ENCODE peak calls at places on chromosomes 11 and 22, in four cellular contexts. O, F, N and X are unnamed samples.

GRCh38 chr11:925158-925495 is 543 bp upstream of the AP2A2 start:
- DNase-seq in F (peak; percentile 89), N (no peak), O (no peak), X (no peak)

GRCh38 chr11:114773541-114774338 is 95.4 kb downstream of the NXPE2 start:
- DNase-seq in O (no peak), N (no peak), F (no peak), X (no peak)

GRCh38 chr11:2988361-2988762 is 3.8 kb downstream of the NAP1L4 start:
- DNase-seq in N (no peak), F (no peak), O (no peak), X (no peak)

GRCh38 chr11:129950319-129951034 is 52.2 kb downstream of the PRDM10 start:
- DNase-seq in O (no peak), N (peak; percentile 71), F (peak; percentile 74), X (no peak)

GRCh38 chr11:6568191-6568918 is 35.1 kb downstream of the RRP8 start:
- DNase-seq in N (peak; percentile 65), F (peak; percentile 53), O (no peak), X (no peak)

GRCh38 chr11:97269527-97269926 is 879.7 kb downstream of the JRKL start:
- DNase-seq in O (no peak), N (peak; percentile 9), F (no peak), X (no peak)

GRCh38 chr22:39177791-39178190 is 25.3 kb upstream of the CBX7 start:
- DNase-seq in O (no peak), N (peak; percentile 68), F (no peak), X (no peak)

GRCh38 chr11:66280428-66280827 is 2.5 kb downstream of the CNIH2 start:
- DNase-seq in N (no peak), F (no peak), O (no peak), X (no peak)

GRCh38 chr11:123519055-123519796 is 89.2 kb downstream of the GRAMD1B start:
- DNase-seq in N (peak; percentile 33), F (no peak), O (no peak), X (no peak)

GRCh38 chr11:313787-314547 is at the start of gene IFITM1:
- DNase-seq in F (peak; percentile 72), O (no peak), N (peak; percentile 62), X (no peak)

GRCh38 chr11:116687458-116688201 is 85.2 kb downstream of the BUD13 start:
- DNase-seq in O (no peak), F (no peak), N (no peak), X (no peak)

GRCh38 chr11:76086713-76087635 is 119.3 kb downstream of the WNT11 start:
- DNase-seq in N (peak; percentile 82), F (no peak), O (no peak), X (no peak)

GRCh38 chr11:70240337-70240736 is 30.2 kb upstream of the PPFIA1 start:
- DNase-seq in O (no peak), F (no peak), N (no peak), X (no peak)

GRCh38 chr11:30504468-30504867 is 81.7 kb downstream of the MPPED2 start:
- DNase-seq in N (no peak), F (no peak), O (no peak), X (no peak)

GRCh38 chr11:102874842-102875241 is at the start of gene MMP12:
- DNase-seq in O (no peak), F (no peak), N (no peak), X (no peak)

GRCh38 chr11:115005663-115006062 is 327.3 kb downstream of the NXPE2 start:
- DNase-seq in N (no peak), F (no peak), O (no peak), X (no peak)

GRCh38 chr22:46673205-46673604 is 53.0 kb downstream of the GRAMD4 start:
- DNase-seq in F (no peak), O (no peak), N (no peak), X (no peak)

GRCh38 chr11:65476632-65477270 is 22.1 kb upstream of the MALAT1 start:
- DNase-seq in F (peak; percentile 55), N (no peak), O (no peak), X (no peak)

GRCh38 chr11:65609711-65610110 is 4.3 kb downstream of the MAP3K11 start:
- DNase-seq in F (no peak), O (no peak), N (no peak), X (no peak)

GRCh38 chr11:73995247-73995646 is 12.6 kb upstream of the UCP2 start:
- DNase-seq in F (no peak), O (no peak), N (peak; percentile 16), X (no peak)

GRCh38 chr11:69348414-69349235 is 54.7 kb downstream of the MYEOV start:
- DNase-seq in O (no peak), N (no peak), F (no peak), X (no peak)

GRCh38 chr11:111983187-111983986 is 41.8 kb upstream of the DLAT start:
- DNase-seq in N (no peak), O (no peak), F (peak; percentile 84), X (no peak)

GRCh38 chr11:6433998-6434650 is 6.7 kb downstream of the HPX start:
- DNase-seq in N (no peak), F (no peak), O (no peak), X (no peak)

GRCh38 chr11:10818594-10818993 is 9.9 kb upstream of the EIF4G2 start:
- DNase-seq in N (peak; percentile 50), O (no peak), F (no peak), X (no peak)

GRCh38 chr22:37623075-37624016 is 14.7 kb downstream of the GGA1 start:
- DNase-seq in F (no peak), N (peak; percentile 62), O (peak; percentile 57), X (peak; percentile 66)

GRCh38 chr22:36081023-36081431 is 52.4 kb upstream of the RBFOX2 start:
- DNase-seq in O (no peak), N (peak; percentile 92), F (no peak), X (no peak)

GRCh38 chr11:68402355-68403031 is 58.1 kb upstream of the PPP6R3 start:
- DNase-seq in O (no peak), N (no peak), F (no peak), X (no peak)

GRCh38 chr11:10032991-10033390 is 261.0 kb downstream of the SBF2 start:
- DNase-seq in O (no peak), N (peak; percentile 45), F (no peak), X (no peak)

GRCh38 chr11:60872124-60872951 is 5.0 kb downstream of the ZP1 start:
- DNase-seq in O (no peak), N (peak; percentile 93), F (no peak), X (no peak)

GRCh38 chr11:46369458-46370152 is 11.9 kb upstream of the MDK start:
- DNase-seq in N (peak; percentile 80), F (peak; percentile 84), O (peak; percentile 75), X (no peak)

GRCh38 chr11:134579709-134580634 is 167.9 kb upstream of the B3GAT1 start:
- DNase-seq in F (no peak), N (no peak), O (no peak), X (no peak)

GRCh38 chr11:93917673-93918072 is 67.3 kb upstream of the VSTM5 start:
- DNase-seq in N (no peak), F (no peak), O (no peak), X (no peak)

GRCh38 chr11:93922830-93923229 is 72.4 kb upstream of the VSTM5 start:
- DNase-seq in O (no peak), F (no peak), N (no peak), X (no peak)

GRCh38 chr11:93921695-93922468 is 71.5 kb upstream of the VSTM5 start:
- DNase-seq in O (peak; percentile 30), F (no peak), N (peak; percentile 81), X (peak; percentile 37)
- TF ChIP-seq CTCF in O (peak; percentile 44), F (peak; percentile 46), N (peak; percentile 90), X (peak; percentile 71)

GRCh38 chr11:64086263-64086938 is 50.7 kb downstream of the FLRT1 start:
- DNase-seq in F (no peak), O (no peak), N (peak; percentile 7), X (no peak)
- TF ChIP-seq CTCF in F (no peak), O (no peak), N (no peak), X (no peak)

GRCh38 chr11:36326524-36327419 is 30.7 kb downstream of the PRR5L start:
- DNase-seq in O (no peak), N (no peak), F (no peak), X (no peak)
- TF ChIP-seq CTCF in O (no peak), N (no peak), F (no peak), X (no peak)

DNA sequence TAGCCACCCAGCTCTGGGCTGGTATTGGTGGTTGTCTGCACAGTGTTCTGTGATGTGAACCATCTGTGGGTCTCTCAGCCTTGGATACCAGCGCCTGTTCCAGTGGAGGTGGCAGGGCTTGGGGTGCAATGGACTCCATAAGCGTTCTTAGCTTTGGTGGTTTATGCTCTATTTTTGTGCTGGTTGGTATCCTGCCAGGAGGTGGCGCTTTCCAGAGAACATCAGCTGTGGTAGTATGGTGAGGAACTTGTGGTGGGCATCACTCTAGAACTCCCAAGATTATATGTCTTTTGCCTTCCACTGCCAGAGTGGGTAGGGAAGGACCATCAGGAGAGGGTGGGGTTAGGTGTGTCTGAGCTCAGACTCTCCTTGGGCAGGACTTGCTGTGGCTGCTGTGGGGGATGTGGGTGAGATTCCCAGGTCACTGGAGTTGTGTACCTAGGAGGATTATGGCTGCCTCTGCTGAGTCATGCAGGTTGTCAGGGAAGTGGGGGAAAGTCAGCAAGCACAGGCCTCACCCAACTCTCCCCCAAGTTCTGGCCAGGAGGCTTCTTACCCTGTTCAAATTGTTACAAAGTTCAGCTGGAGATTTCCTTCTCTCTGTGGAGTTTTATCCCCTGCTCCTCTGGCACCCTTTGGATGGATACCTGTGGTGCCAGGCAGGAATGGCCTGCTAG is 47.2 kb downstream of the MRGPRX2 start:
- DNase-seq in F (no peak), O (no peak), N (no peak), X (no peak)
- TF ChIP-seq CTCF in F (no peak), O (no peak), N (peak; percentile 19), X (peak; percentile 10)

DNA sequence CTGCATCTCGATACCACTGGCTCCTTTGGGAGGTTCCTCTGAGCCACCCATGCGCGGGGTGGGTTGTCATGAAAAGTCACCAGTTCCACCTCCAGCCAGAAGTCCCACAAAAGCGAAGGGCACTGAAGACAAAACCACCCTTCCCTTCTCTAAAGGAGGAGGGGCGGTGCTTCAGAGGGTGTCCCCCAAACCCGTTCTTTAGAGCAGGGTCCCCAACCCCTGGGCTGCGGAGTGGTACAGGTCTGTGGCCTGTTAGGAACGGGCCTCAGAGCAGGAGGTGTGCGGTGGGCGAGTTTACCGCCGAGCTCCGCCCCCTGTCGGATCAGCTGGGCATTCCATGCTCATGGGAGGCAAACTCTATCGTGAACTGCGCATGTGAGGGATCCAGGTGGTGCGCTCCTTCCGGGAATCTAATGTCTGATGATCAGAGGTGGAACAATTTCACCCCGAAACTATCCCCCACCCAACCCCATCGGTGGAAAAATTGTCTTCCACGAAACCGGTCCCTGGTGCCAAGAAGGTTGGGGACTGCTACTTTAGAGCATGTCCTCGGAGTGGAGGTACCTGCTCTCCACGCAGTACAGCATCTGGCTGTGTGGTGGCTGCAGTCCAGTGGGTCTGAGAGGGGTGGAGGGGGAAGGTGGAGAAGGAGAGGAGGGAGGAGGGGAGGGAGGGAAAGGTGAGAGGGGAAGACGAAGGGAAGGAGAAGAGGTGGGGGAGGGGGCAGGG is 72.9 kb upstream of the SEPTIN5 start:
- DNase-seq in O (peak; percentile 36), F (no peak), N (peak; percentile 12), X (no peak)
- TF ChIP-seq CTCF in O (peak; percentile 24), F (peak; percentile 20), N (peak; percentile 50), X (peak; percentile 27)